ENCODE peak calls at places on chromosomes 4 and X, in ten cellular contexts. W, F, V, O, M, A, B, G, H and Z are unnamed samples.

GRCh38 chrX:12890467-12890866 is 16.0 kb upstream of the TLR8 start:
- DNase-seq in G (no peak), H (no peak), V (no peak), F (no peak), M (no peak), A (no peak), B (no peak), O (peak), W (no peak), Z (no peak)

GRCh38 chr4:36351082-36351666 is 69.8 kb downstream of the DTHD1 start:
- DNase-seq in M (peak), V (no peak), W (peak), H (peak), F (no peak), A (peak), G (no peak), O (peak), B (peak), Z (no peak)

GRCh38 chrX:1390621-1391369 is 1.1 kb downstream of the SLC25A6 start:
- DNase-seq in V (peak), G (no peak), F (peak), W (no peak), O (no peak), M (peak), A (no peak), B (no peak), H (no peak), Z (no peak)

GRCh38 chrX:134460861-134461218 is 875 bp downstream of the HPRT1 start:
- DNase-seq in A (peak), V (no peak), W (no peak), G (no peak), B (peak), H (no peak), O (no peak), F (no peak), M (no peak), Z (no peak)

GRCh38 chrX:46838482-46838857 is 1.6 kb downstream of the RP2 start:
- DNase-seq in M (no peak), H (no peak), V (no peak), W (no peak), O (no peak), G (no peak), A (peak), F (no peak), B (peak), Z (no peak)

GRCh38 chr4:54015421-54016065 is 48.9 kb downstream of the CHIC2 start:
- DNase-seq in B (no peak), F (no peak), W (no peak), M (no peak), V (no peak), H (no peak), G (no peak), O (no peak), A (no peak), Z (no peak)

GRCh38 chr4:102730968-102731533 is 29.7 kb downstream of the MANBA start:
- DNase-seq in G (no peak), F (no peak), H (no peak), W (no peak), M (no peak), B (no peak), A (no peak), O (no peak), V (no peak), Z (no peak)

GRCh38 chr4:92304636-92305035 is 870 bp downstream of the GRID2 start:
- DNase-seq in W (no peak), G (no peak), A (no peak), V (no peak), B (peak), O (peak), M (no peak), F (no peak), H (peak), Z (no peak)

GRCh38 chr4:150664935-150665334 is 83.0 kb downstream of the MAB21L2 start:
- DNase-seq in W (no peak), V (no peak), M (no peak), F (no peak), G (peak), B (peak), A (peak), O (no peak), H (no peak), Z (no peak)

GRCh38 chrX:110172215-110172614 is 145.7 kb downstream of the AMMECR1 start:
- DNase-seq in V (no peak), W (no peak), B (no peak), F (no peak), M (no peak), H (no peak), G (no peak), O (peak), A (no peak), Z (no peak)

GRCh38 chr4:150209140-150209829 is 131.0 kb downstream of the DCLK2 start:
- DNase-seq in H (peak), V (peak), G (no peak), B (peak), A (peak), O (peak), F (no peak), M (peak), W (peak), Z (no peak)

GRCh38 chrX:136823175-136823574 is 42.4 kb upstream of the ARHGEF6 start:
- DNase-seq in H (no peak), G (no peak), V (no peak), O (no peak), W (no peak), F (no peak), M (no peak), B (peak), A (peak), Z (no peak)

GRCh38 chr4:169332595-169332994 is 61.8 kb upstream of the SH3RF1 start:
- DNase-seq in O (no peak), G (no peak), B (no peak), H (no peak), V (no peak), F (no peak), W (no peak), M (no peak), A (no peak), Z (no peak)

GRCh38 chrX:9311411-9312160 is 153.3 kb upstream of the TBL1X start:
- DNase-seq in W (no peak), H (peak), V (peak), F (no peak), B (no peak), M (no peak), A (no peak), O (no peak), G (no peak), Z (no peak)

GRCh38 chrX:140764401-140764919 is 54.9 kb downstream of the LINC00632 start:
- DNase-seq in G (no peak), V (peak), H (peak), A (no peak), B (peak), W (no peak), M (peak), O (no peak), F (peak), Z (no peak)

GRCh38 chr4:169142906-169143305 is 127.8 kb downstream of the SH3RF1 start:
- DNase-seq in F (no peak), G (no peak), A (no peak), O (no peak), V (no peak), W (no peak), M (no peak), B (no peak), H (no peak), Z (no peak)

GRCh38 chr4:55037728-55038127 is 87.7 kb downstream of the KDR start:
- DNase-seq in O (no peak), W (no peak), F (no peak), H (no peak), A (no peak), B (no peak), V (no peak), M (no peak), G (no peak), Z (no peak)

GRCh38 chr4:140092094-140092820 is 61.7 kb downstream of the MAML3 start:
- DNase-seq in F (peak), W (no peak), G (no peak), A (no peak), M (peak), V (peak), O (no peak), H (peak), B (peak), Z (no peak)

GRCh38 chr4:152974732-152975614 is 38.9 kb downstream of the FHDC1 start:
- DNase-seq in B (no peak), W (no peak), M (no peak), O (no peak), F (no peak), G (no peak), V (no peak), H (no peak), A (no peak), Z (no peak)

GRCh38 chr4:38281416-38282071 is 321.3 kb downstream of the PTTG2 start:
- DNase-seq in H (no peak), W (peak), M (no peak), G (no peak), F (no peak), A (peak), O (no peak), V (no peak), B (peak), Z (no peak)

GRCh38 chr4:102867278-102868152 is 1.3 kb upstream of the CISD2 start:
- DNase-seq in B (no peak), W (no peak), V (no peak), A (no peak), H (no peak), M (no peak), F (no peak), G (no peak), O (no peak), Z (no peak)

GRCh38 chrX:111168314-111168713 is 72.3 kb downstream of the PAK3 start:
- DNase-seq in H (peak), M (no peak), O (no peak), W (peak), F (no peak), B (peak), V (no peak), G (no peak), A (peak), Z (no peak)

GRCh38 chrX:1449581-1450149 is 3.0 kb downstream of the ASMTL start:
- DNase-seq in O (no peak), B (no peak), F (no peak), W (no peak), A (no peak), M (peak), G (no peak), V (no peak), H (no peak), Z (no peak)

GRCh38 chrX:66012094-66012534 is 27.8 kb downstream of the VSIG4 start:
- DNase-seq in M (no peak), W (no peak), O (no peak), F (no peak), A (peak), G (no peak), B (peak), H (no peak), V (no peak), Z (no peak)

GRCh38 chrX:135000516-135000915 is 9.7 kb downstream of the SMIM10 start:
- DNase-seq in B (no peak), H (no peak), V (no peak), G (no peak), O (no peak), F (no peak), M (no peak), A (peak), W (no peak), Z (no peak)

GRCh38 chr4:151169223-151169622 is 69.8 kb downstream of the RPS3A start:
- DNase-seq in F (no peak), B (no peak), G (peak), M (peak), V (peak), A (no peak), O (no peak), W (peak), H (no peak), Z (peak)

GRCh38 chr4:77232653-77233052 is 75.6 kb downstream of the CCNG2 start:
- DNase-seq in V (no peak), W (no peak), B (peak), A (peak), H (no peak), F (no peak), O (no peak), G (peak), M (no peak), Z (no peak)

GRCh38 chrX:143500751-143501150 is 16.5 kb downstream of the SPANXN3 start:
- DNase-seq in G (peak), B (no peak), V (no peak), F (no peak), A (peak), W (no peak), M (no peak), O (no peak), H (no peak), Z (no peak)

GRCh38 chr4:88177981-88178632 is 19.7 kb upstream of the ABCG2 start:
- DNase-seq in V (peak), W (peak), F (no peak), A (peak), M (peak), O (no peak), H (no peak), B (peak), G (peak), Z (peak)

GRCh38 chrX:20988118-20988517 is 386.1 kb upstream of the CNKSR2 start:
- DNase-seq in O (no peak), M (no peak), A (peak), G (no peak), W (peak), H (no peak), B (peak), F (no peak), V (no peak), Z (no peak)

GRCh38 chrX:25998687-25999086 is 139.5 kb upstream of the MAGEB18 start:
- DNase-seq in M (no peak), H (no peak), B (no peak), O (no peak), V (no peak), F (no peak), A (no peak), W (no peak), G (no peak), Z (no peak)

GRCh38 chrX:32116047-32116446 is 1044.2 kb upstream of the FTHL17 start:
- DNase-seq in M (no peak), V (no peak), O (no peak), H (no peak), B (no peak), W (no peak), A (no peak), G (no peak), F (no peak), Z (no peak)

GRCh38 chr4:80922951-80923350 is 107.6 kb upstream of the BMP3 start:
- DNase-seq in O (no peak), V (no peak), F (no peak), W (no peak), H (no peak), G (no peak), M (no peak), A (no peak), B (no peak), Z (no peak)

GRCh38 chrX:149903889-149904748 is 23.1 kb downstream of the MAGEA8 start:
- DNase-seq in V (no peak), F (no peak), B (peak), G (no peak), O (no peak), A (peak), H (no peak), W (no peak), M (no peak), Z (no peak)

GRCh38 chr4:101370663-101371210 is 23.4 kb upstream of the PPP3CA start:
- DNase-seq in W (no peak), O (no peak), M (no peak), A (no peak), B (no peak), V (no peak), G (no peak), F (no peak), H (no peak), Z (no peak)

GRCh38 chrX:101206471-101206870 is 13.1 kb upstream of the DRP2 start:
- DNase-seq in B (peak), H (no peak), O (peak), W (no peak), A (peak), V (no peak), M (no peak), G (no peak), F (no peak), Z (no peak)

GRCh38 chr4:153916273-153916755 is 127.4 kb upstream of the SFRP2 start:
- DNase-seq in M (no peak), A (no peak), F (no peak), H (no peak), B (no peak), G (no peak), V (no peak), O (no peak), W (no peak), Z (no peak)

GRCh38 chrX:150774798-150775568 is 81.8 kb downstream of the MTMR1 start:
- DNase-seq in F (no peak), H (no peak), V (no peak), O (no peak), M (no peak), A (no peak), B (no peak), G (no peak), W (no peak), Z (no peak)

GRCh38 chrX:46572295-46572936 is 1.1 kb upstream of the CHST7 start:
- DNase-seq in M (no peak), W (no peak), A (no peak), F (no peak), G (no peak), V (no peak), O (peak), B (peak), H (no peak), Z (no peak)

GRCh38 chr4:16032382-16032743 is 51.5 kb downstream of the PROM1 start:
- DNase-seq in F (no peak), A (no peak), M (no peak), V (no peak), O (no peak), B (no peak), G (no peak), H (no peak), W (no peak), Z (no peak)
- TF ChIP-seq CTCF in F (no peak), A (no peak), M (no peak), V (no peak), O (no peak), B (no peak), G (no peak), H (no peak), W (no peak), Z (no peak)

GRCh38 chrX:2917767-2918166 is 11.4 kb downstream of the ARSD start:
- DNase-seq in V (no peak), W (no peak), B (no peak), G (no peak), F (no peak), M (no peak), A (no peak), H (no peak), O (no peak), Z (no peak)

GRCh38 chrX:2910109-2910508 is 19.0 kb downstream of the ARSD start:
- DNase-seq in A (no peak), O (no peak), M (no peak), B (no peak), H (no peak), F (no peak), G (no peak), W (no peak), V (no peak), Z (no peak)

GRCh38 chrX:2908125-2908685 is 20.9 kb downstream of the ARSD start:
- DNase-seq in F (no peak), M (no peak), O (no peak), B (no peak), H (no peak), A (no peak), G (no peak), W (no peak), V (no peak), Z (no peak)

GRCh38 chrX:2907295-2907694 is 21.8 kb downstream of the ARSD start:
- DNase-seq in F (no peak), G (no peak), M (no peak), V (no peak), W (no peak), B (no peak), O (no peak), H (no peak), A (no peak), Z (no peak)

DNA sequence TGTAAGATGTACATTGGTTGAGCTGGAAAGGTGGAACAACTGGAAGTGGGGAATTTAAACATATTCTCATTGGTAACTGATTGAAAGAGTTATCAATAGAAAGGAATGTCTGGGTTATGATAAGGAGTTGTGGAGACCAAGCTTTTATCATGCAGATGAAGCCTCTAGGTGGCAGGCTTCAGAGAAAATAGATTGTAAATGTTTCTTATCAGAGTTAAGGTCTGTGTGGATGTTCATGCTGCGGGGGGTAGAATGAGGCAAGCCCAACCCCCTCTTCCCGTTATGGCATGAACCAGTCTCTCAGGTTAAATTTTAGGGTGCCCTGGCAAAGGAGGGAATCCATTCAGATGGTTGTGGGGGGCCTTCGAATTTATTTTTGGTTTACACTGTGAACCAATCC is 16.0 kb downstream of the ARSD start:
- DNase-seq in O (no peak), H (no peak), B (no peak), W (no peak), F (no peak), A (no peak), M (no peak), V (no peak), G (no peak), Z (no peak)
- TF ChIP-seq CTCF in O (no peak), H (peak), B (peak), W (peak), F (no peak), A (no peak), M (peak), V (no peak), G (peak), Z (peak)

GRCh38 chr4:182254381-182254780 is 11.2 kb downstream of the TENM3 start:
- DNase-seq in W (no peak), O (no peak), H (no peak), A (no peak), V (no peak), M (no peak), B (no peak), G (no peak), F (no peak), Z (no peak)

GRCh38 chr4:182255421-182256190 is 12.4 kb downstream of the TENM3 start:
- DNase-seq in M (no peak), H (no peak), G (no peak), F (no peak), V (no peak), A (no peak), W (no peak), O (no peak), B (no peak), Z (no peak)

GRCh38 chr4:182261651-182262223 is 18.5 kb downstream of the TENM3 start:
- DNase-seq in M (no peak), F (no peak), B (no peak), G (no peak), V (no peak), H (no peak), O (no peak), W (no peak), A (no peak), Z (no peak)

GRCh38 chr4:182257503-182257902 is 14.3 kb downstream of the TENM3 start:
- DNase-seq in O (no peak), A (no peak), B (no peak), H (no peak), V (no peak), W (no peak), G (no peak), M (no peak), F (no peak), Z (no peak)

GRCh38 chr4:182258441-182259031 is 15.3 kb downstream of the TENM3 start:
- DNase-seq in G (no peak), W (no peak), A (no peak), M (no peak), V (no peak), B (no peak), H (no peak), F (no peak), O (no peak), Z (no peak)
- TF ChIP-seq CTCF in G (no peak), W (no peak), A (no peak), M (no peak), V (no peak), B (no peak), H (no peak), F (no peak), O (no peak), Z (no peak)

GRCh38 chrX:44872319-44872816 is 620 bp upstream of the KDM6A start:
- DNase-seq in H (no peak), A (no peak), M (peak), W (no peak), O (peak), F (peak), V (no peak), G (no peak), B (peak), Z (no peak)

GRCh38 chrX:44875185-44875489 is 2.1 kb downstream of the KDM6A start:
- DNase-seq in V (no peak), W (no peak), F (no peak), O (no peak), H (no peak), B (no peak), M (no peak), A (no peak), G (no peak), Z (no peak)

GRCh38 chrX:44874481-44875184 is 1.6 kb downstream of the KDM6A start:
- DNase-seq in H (peak), G (no peak), B (peak), W (no peak), V (peak), O (peak), M (peak), F (no peak), A (peak), Z (no peak)

GRCh38 chrX:44872817-44873414 is at the start of gene KDM6A:
- DNase-seq in A (peak), M (peak), V (peak), B (peak), W (peak), F (peak), H (peak), O (peak), G (peak), Z (peak)

GRCh38 chrX:44873415-44874270 is 655 bp downstream of the KDM6A start:
- DNase-seq in B (peak), F (peak), W (no peak), A (no peak), G (no peak), O (peak), M (peak), V (peak), H (peak), Z (no peak)
- TF ChIP-seq CTCF in B (no peak), F (no peak), W (no peak), A (no peak), G (no peak), O (no peak), M (no peak), V (no peak), H (no peak), Z (peak)